ENCODE peak calls at places on chromosomes 4 and X, in four cellular contexts. M is H1, S is GM12878, O is K562. D is an unnamed sample.

GRCh38 chr4:167233523-167234387 is 539 bp downstream of the SPOCK3 start:
- DNase-seq in M (peak; percentile 72), S (no peak), O (no peak), D (no peak)

GRCh38 chrX:54419559-54420302 is 20.5 kb upstream of the TSR2 start:
- DNase-seq in M (no peak), S (no peak), O (no peak), D (no peak)

GRCh38 chr4:146053901-146054300 is 115.3 kb upstream of the ZNF827 start:
- DNase-seq in M (no peak), S (no peak), O (no peak), D (no peak)

GRCh38 chr4:98996056-98996941 is 778 bp downstream of the METAP1 start:
- DNase-seq in M (no peak), S (no peak), O (peak; percentile 51), D (peak; percentile 23)

GRCh38 chr4:125368684-125369083 is 53.9 kb downstream of the FAT4 start:
- DNase-seq in M (no peak), S (no peak), O (no peak), D (no peak)

GRCh38 chr4:146134761-146135160 is 40.8 kb upstream of the LSM6 start:
- DNase-seq in M (no peak), S (no peak), O (no peak), D (no peak)

GRCh38 chr4:2354760-2355159 is 63.7 kb downstream of the ZFYVE28 start:
- DNase-seq in M (no peak), S (no peak), O (no peak), D (no peak)

GRCh38 chrX:103012945-103013344 is 51.0 kb downstream of the BEX1 start:
- DNase-seq in M (no peak), S (no peak), O (no peak), D (no peak)

GRCh38 chr4:150056569-150056968 is 21.7 kb upstream of the DCLK2 start:
- DNase-seq in M (no peak), S (no peak), O (no peak), D (no peak)

GRCh38 chr4:185235480-185236154 is 26.2 kb downstream of the SNX25 start:
- DNase-seq in M (no peak), S (no peak), O (peak; percentile 80), D (peak; percentile 85)

GRCh38 chr4:94126669-94127068 is 81.0 kb upstream of the SMARCAD1 start:
- DNase-seq in M (no peak), S (no peak), O (no peak), D (peak; percentile 3)

GRCh38 chr4:53633608-53634007 is 42.3 kb upstream of the LNX1 start:
- DNase-seq in M (no peak), S (no peak), O (no peak), D (no peak)

GRCh38 chr4:47373729-47374128 is 89.8 kb downstream of the COMMD8 start:
- DNase-seq in M (no peak), S (no peak), O (no peak), D (no peak)

GRCh38 chr4:168632246-168632832 is 135.5 kb downstream of the PALLD start:
- DNase-seq in M (no peak), S (no peak), O (no peak), D (no peak)

GRCh38 chr4:54746228-54746627 is 88.5 kb downstream of the KIT start:
- DNase-seq in M (no peak), S (no peak), O (no peak), D (no peak)

GRCh38 chr4:145011636-145012035 is 86.4 kb downstream of the ANAPC10 start:
- DNase-seq in M (no peak), S (no peak), O (no peak), D (no peak)

GRCh38 chr4:180057891-180058643 is 2185.1 kb upstream of the TENM3 start:
- DNase-seq in M (peak; percentile 72), S (no peak), O (no peak), D (no peak)

GRCh38 chr4:80138556-80139538 is 58.5 kb upstream of the PRDM8 start:
- DNase-seq in M (no peak), S (peak; percentile 12), O (no peak), D (no peak)

GRCh38 chrX:55056820-55057690 is 17.8 kb upstream of the PAGE2B start:
- DNase-seq in M (no peak), S (no peak), O (peak; percentile 8), D (no peak)

GRCh38 chr4:113069212-113069892 is 19.9 kb downstream of the ANK2 start:
- DNase-seq in M (no peak), S (no peak), O (no peak), D (peak; percentile 5)

GRCh38 chrX:92247076-92247475 is 467.9 kb downstream of the PCDH11X start:
- DNase-seq in M (no peak), S (no peak), O (no peak), D (no peak)

GRCh38 chr4:185793716-185794115 is 18.3 kb downstream of the SORBS2 start:
- DNase-seq in M (no peak), S (no peak), O (peak; percentile 3), D (no peak)

GRCh38 chrX:106022238-106022637 is 16.3 kb downstream of the SERPINA7 start:
- DNase-seq in M (no peak), S (no peak), O (no peak), D (no peak)

GRCh38 chr4:48985976-48986653 is at the start of gene CWH43:
- DNase-seq in M (peak; percentile 80), S (no peak), O (no peak), D (no peak)

GRCh38 chr4:89259435-89260028 is 48.1 kb downstream of the GPRIN3 start:
- DNase-seq in M (no peak), S (no peak), O (no peak), D (no peak)

GRCh38 chrX:14095702-14096101 is 66.0 kb upstream of the GEMIN8 start:
- DNase-seq in M (peak; percentile 48), S (peak; percentile 4), O (peak; percentile 65), D (peak; percentile 47)
- H2AFZ ChIP-seq in M (no peak overlapping the region), S (no peak overlapping the region), O (peak overlapping the region; percentile 56), D (no peak overlapping the region)

GRCh38 chr4:26239796-26240195 is 81.0 kb upstream of the RBPJ start:
- DNase-seq in M (no peak), S (no peak), O (no peak), D (no peak)
- TF ChIP-seq CBX5 in M (no peak), S (no peak), O (no peak), D (no peak)

GRCh38 chr4:85482000-85482738 is 7.2 kb downstream of the ARHGAP24 start:
- DNase-seq in M (no peak), S (no peak), O (no peak), D (no peak)
- H2AFZ ChIP-seq in M (peak overlapping the region; percentile 18), S (no peak overlapping the region), O (no peak overlapping the region), D (no peak overlapping the region)

GRCh38 chr4:147843162-147843561 is 111.3 kb downstream of the ARHGAP10 start:
- DNase-seq in M (no peak), S (no peak), O (peak; percentile 58), D (peak; percentile 16)
- TF ChIP-seq CBX5 in M (no peak), S (no peak), O (no peak), D (no peak)

GRCh38 chr4:74474345-74475099 is 29.6 kb downstream of the AREG start:
- DNase-seq in M (no peak), S (no peak), O (no peak), D (no peak)
- H2AFZ ChIP-seq in M (no peak overlapping the region), S (no peak overlapping the region), O (peak overlapping the region; percentile 47), D (no peak overlapping the region)

DNA sequence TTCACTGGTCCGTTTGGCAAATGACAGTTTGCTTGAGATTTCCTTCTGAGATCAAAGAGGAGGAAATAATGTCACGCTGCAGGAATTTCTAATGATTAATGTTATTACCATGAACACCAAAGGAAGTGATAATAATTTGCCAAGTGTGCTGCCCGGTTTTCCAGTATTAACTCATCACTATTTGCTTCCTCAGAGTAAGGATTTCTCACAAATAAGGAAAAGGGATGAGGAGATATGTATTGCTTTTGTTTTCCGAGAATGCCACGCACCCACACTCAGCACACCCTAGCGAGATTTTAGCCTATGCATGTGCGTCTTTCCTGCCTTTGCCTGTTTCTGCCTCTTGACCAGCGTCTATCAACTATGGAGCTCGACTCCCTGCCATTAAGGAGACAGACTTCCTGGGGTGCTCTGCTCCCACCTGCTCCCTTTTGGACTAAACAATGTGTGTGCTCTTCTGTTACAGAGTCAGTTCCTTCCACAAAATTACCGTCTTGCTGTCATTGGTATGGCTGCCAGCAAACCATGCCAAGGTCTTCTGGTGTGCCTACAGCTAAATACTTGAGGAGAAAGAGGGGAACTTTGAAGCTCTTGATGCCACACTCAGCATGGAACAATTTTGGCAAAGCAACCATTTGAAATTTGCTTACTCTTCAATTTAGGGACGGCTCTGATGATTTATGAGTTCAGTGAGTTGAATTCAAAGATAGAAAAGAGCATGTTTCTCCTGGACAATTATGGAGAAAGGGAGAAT is 393.1 kb upstream of the ZFP42 start:
- DNase-seq in M (no peak), S (no peak), O (no peak), D (no peak)
- TF ChIP-seq CBX5 in M (no peak), S (no peak), O (no peak), D (no peak)

DNA sequence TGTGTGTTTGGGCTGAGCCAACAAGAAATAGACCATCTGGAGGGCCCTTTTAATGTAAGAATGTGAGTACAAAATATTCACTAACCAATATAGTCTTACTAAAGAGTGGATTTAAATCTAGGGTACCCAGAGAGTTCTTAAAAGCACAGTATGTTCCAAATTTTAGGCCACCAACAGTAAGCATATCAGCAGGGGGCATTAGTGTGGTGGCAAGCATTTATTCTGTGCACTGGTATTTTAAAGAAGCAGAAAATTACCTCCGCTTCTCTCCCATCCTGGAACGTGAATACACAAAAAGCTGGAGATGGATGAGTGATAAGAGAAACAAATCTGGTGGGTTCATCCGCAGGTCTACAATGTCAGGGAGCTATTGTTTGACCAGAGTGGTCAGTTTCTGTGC is 444.5 kb upstream of the IGFBP7 start:
- DNase-seq in M (no peak), S (no peak), O (no peak), D (no peak)
- H2AFZ ChIP-seq in M (no peak overlapping the region), S (no peak overlapping the region), O (no peak overlapping the region), D (no peak overlapping the region)

GRCh38 chr4:140609548-140610425 is 41.0 kb upstream of the UCP1 start:
- DNase-seq in M (no peak), S (peak; percentile 19), O (peak; percentile 40), D (peak; percentile 53)
- TF ChIP-seq CBX5 in M (no peak), S (no peak), O (no peak), D (no peak)

DNA sequence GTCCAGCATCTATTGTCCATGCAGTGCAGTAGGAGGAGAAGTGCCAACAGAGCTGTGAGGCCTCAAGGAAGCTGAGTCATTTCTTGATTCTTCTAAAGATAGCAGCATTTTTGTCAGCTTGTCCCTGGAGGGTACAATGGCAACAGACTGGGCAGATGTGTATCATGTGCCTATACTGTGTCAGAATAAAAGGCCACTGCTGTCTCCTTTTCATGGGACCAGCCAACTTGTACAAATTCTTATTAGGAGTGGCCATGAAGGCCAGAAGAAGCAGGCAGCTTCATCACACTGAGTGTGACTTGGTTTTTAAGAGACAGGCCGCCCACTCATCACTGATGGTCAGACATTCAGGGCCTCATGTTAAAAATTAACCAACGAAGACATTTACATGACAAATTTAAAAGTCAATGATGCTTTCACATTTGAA is 185.0 kb upstream of the FAM241A start:
- DNase-seq in M (no peak), S (peak; percentile 82), O (no peak), D (no peak)
- H2AFZ ChIP-seq in M (no peak overlapping the region), S (no peak overlapping the region), O (no peak overlapping the region), D (no peak overlapping the region)

D was measured in HepG2.